ENCODE peak calls at places on chromosomes 1 and 21, in eight cellular contexts. B is T-cell; U is HS-27A; N is OCI-M1; O is left ventricle myocardium inferior; J is mucosa of gallbladder; S is NCI-H1694; F is activated CD8-positive, alpha-beta T cell treated with anti-CD3 and anti-CD28 coated beads for 36 hours. W is an unnamed sample.

GRCh38 chr1:173328961-173329360 is 121.8 kb upstream of the TNFSF4 start:
- DNase-seq in J (no peak), B (no peak), F (no peak), U (no peak), S (no peak), N (no peak), O (no peak), W (no peak)

GRCh38 chr21:30839304-30839703 is 9.7 kb upstream of the KRTAP7-1 start:
- DNase-seq in S (peak), B (no peak), U (no peak), N (peak), F (peak), O (no peak), J (peak), W (no peak)

GRCh38 chr21:42010507-42011493 is 640 bp upstream of the ZBTB21 start:
- DNase-seq in J (no peak), U (no peak), O (no peak), S (peak), N (peak), B (peak), F (peak), W (no peak)

GRCh38 chr1:229203030-229203751 is 67.7 kb upstream of the RAB4A start:
- DNase-seq in U (no peak), S (peak), F (no peak), N (peak), O (no peak), B (no peak), J (no peak), W (no peak)

GRCh38 chr1:54172614-54173312 is 20.0 kb upstream of the CDCP2 start:
- DNase-seq in U (no peak), J (no peak), B (no peak), N (no peak), F (no peak), O (no peak), S (no peak), W (no peak)

GRCh38 chr1:224067621-224068457 is 46.1 kb upstream of the FBXO28 start:
- DNase-seq in N (peak), F (peak), B (no peak), U (no peak), S (no peak), O (no peak), J (no peak), W (no peak)

GRCh38 chr21:23067672-23068071 is 2069.5 kb downstream of the NCAM2 start:
- DNase-seq in O (no peak), B (no peak), S (no peak), J (no peak), F (no peak), U (no peak), N (no peak), W (no peak)

GRCh38 chr1:96598416-96599168 is 123.0 kb upstream of the PTBP2 start:
- DNase-seq in O (no peak), F (no peak), U (no peak), J (no peak), S (no peak), B (no peak), N (no peak), W (no peak)

GRCh38 chr1:50667272-50667671 is 244.0 kb upstream of the DMRTA2 start:
- DNase-seq in O (no peak), N (peak), J (no peak), U (no peak), S (no peak), F (no peak), B (no peak), W (no peak)

GRCh38 chr1:70071597-70071996 is 133.8 kb downstream of the LRRC40 start:
- DNase-seq in J (peak), U (no peak), F (no peak), S (no peak), N (no peak), B (no peak), O (no peak), W (no peak)

GRCh38 chr1:220281159-220281574 is 8.9 kb upstream of the RAB3GAP2 start:
- DNase-seq in N (peak), F (no peak), J (no peak), S (peak), B (no peak), O (no peak), U (no peak), W (no peak)

GRCh38 chr1:41920658-41921057 is 1.9 kb upstream of the HIVEP3 start:
- DNase-seq in U (no peak), N (no peak), O (no peak), F (no peak), S (no peak), B (no peak), J (no peak), W (no peak)

GRCh38 chr1:156303241-156303640 is 4.1 kb upstream of the VHLL start:
- DNase-seq in N (no peak), B (no peak), F (no peak), U (no peak), J (no peak), S (no peak), O (no peak), W (no peak)